ENCODE peak calls at places on chromosomes 6 and 20, in seven cellular contexts. One of them, this sample, is unnamed.

GRCh38 chr20:45945678-45946148 is 11.2 kb downstream of the PCIF1 start:
- DNase-seq in tibial nerve: no peak
- DNase-seq in IMR-90: peak
- DNase-seq in uterus: no peak
- DNase-seq in heart left ventricle: no peak
- DNase-seq in prostate gland: no peak
- DNase-seq in transverse colon: no peak
- DNase-seq in this sample: peak

GRCh38 chr6:111793711-111794111 is 79.5 kb downstream of the FYN start:
- DNase-seq in IMR-90: no peak
- DNase-seq in heart left ventricle: no peak
- DNase-seq in tibial nerve: no peak
- DNase-seq in transverse colon: peak
- DNase-seq in uterus: no peak
- DNase-seq in prostate gland: no peak
- DNase-seq in this sample: no peak

GRCh38 chr20:8756410-8756809 is 312.5 kb upstream of the PLCB4 start:
- DNase-seq in transverse colon: no peak
- DNase-seq in uterus: no peak
- DNase-seq in tibial nerve: no peak
- DNase-seq in prostate gland: no peak
- DNase-seq in IMR-90: peak
- DNase-seq in heart left ventricle: no peak
- DNase-seq in this sample: no peak

GRCh38 chr6:140572129-140572528 is 1197.7 kb upstream of the CITED2 start:
- DNase-seq in prostate gland: no peak
- DNase-seq in tibial nerve: no peak
- DNase-seq in heart left ventricle: no peak
- DNase-seq in IMR-90: peak
- DNase-seq in transverse colon: no peak
- DNase-seq in uterus: no peak
- DNase-seq in this sample: no peak

GRCh38 chr6:160919713-160920112 is 71.9 kb upstream of the MAP3K4 start:
- DNase-seq in tibial nerve: no peak
- DNase-seq in uterus: no peak
- DNase-seq in transverse colon: no peak
- DNase-seq in prostate gland: no peak
- DNase-seq in heart left ventricle: no peak
- DNase-seq in IMR-90: peak
- DNase-seq in this sample: no peak

GRCh38 chr6:1609662-1610496 is at the start of gene FOXC1:
- DNase-seq in IMR-90: peak
- DNase-seq in tibial nerve: peak
- DNase-seq in heart left ventricle: peak
- DNase-seq in uterus: peak
- DNase-seq in prostate gland: peak
- DNase-seq in transverse colon: peak
- DNase-seq in this sample: peak

GRCh38 chr6:38493929-38494547 is 145.7 kb downstream of the BTBD9 start:
- DNase-seq in tibial nerve: peak
- DNase-seq in transverse colon: peak
- DNase-seq in IMR-90: peak
- DNase-seq in uterus: peak
- DNase-seq in prostate gland: peak
- DNase-seq in heart left ventricle: peak
- DNase-seq in this sample: peak

GRCh38 chr6:156933201-156934053 is 156.2 kb downstream of the ARID1B start:
- DNase-seq in IMR-90: no peak
- DNase-seq in heart left ventricle: no peak
- DNase-seq in tibial nerve: no peak
- DNase-seq in uterus: no peak
- DNase-seq in transverse colon: peak
- DNase-seq in prostate gland: peak
- DNase-seq in this sample: no peak

GRCh38 chr6:50791900-50792508 is 26.7 kb upstream of the TFAP2B start:
- DNase-seq in uterus: no peak
- DNase-seq in transverse colon: no peak
- DNase-seq in tibial nerve: no peak
- DNase-seq in heart left ventricle: no peak
- DNase-seq in IMR-90: peak
- DNase-seq in prostate gland: no peak
- DNase-seq in this sample: no peak

GRCh38 chr6:22709804-22710203 is 140.4 kb downstream of the HDGFL1 start:
- DNase-seq in prostate gland: no peak
- DNase-seq in uterus: peak
- DNase-seq in heart left ventricle: no peak
- DNase-seq in IMR-90: peak
- DNase-seq in transverse colon: no peak
- DNase-seq in tibial nerve: no peak
- DNase-seq in this sample: no peak

GRCh38 chr20:3560578-3560977 is 89.8 kb downstream of the ATRN start:
- DNase-seq in prostate gland: no peak
- DNase-seq in uterus: no peak
- DNase-seq in heart left ventricle: no peak
- DNase-seq in transverse colon: no peak
- DNase-seq in tibial nerve: no peak
- DNase-seq in IMR-90: peak
- DNase-seq in this sample: no peak

GRCh38 chr6:570812-571211 is 86.1 kb downstream of the HUS1B start:
- DNase-seq in prostate gland: no peak
- DNase-seq in transverse colon: no peak
- DNase-seq in uterus: no peak
- DNase-seq in heart left ventricle: no peak
- DNase-seq in IMR-90: no peak
- DNase-seq in tibial nerve: no peak
- DNase-seq in this sample: no peak

GRCh38 chr6:37725967-37726366 is 28.3 kb upstream of the MDGA1 start:
- DNase-seq in prostate gland: no peak
- DNase-seq in IMR-90: peak
- DNase-seq in heart left ventricle: no peak
- DNase-seq in uterus: no peak
- DNase-seq in tibial nerve: no peak
- DNase-seq in transverse colon: no peak
- DNase-seq in this sample: no peak

GRCh38 chr6:122663981-122664380 is 53.8 kb downstream of the PKIB start:
- DNase-seq in IMR-90: no peak
- DNase-seq in transverse colon: no peak
- DNase-seq in prostate gland: no peak
- DNase-seq in tibial nerve: no peak
- DNase-seq in heart left ventricle: no peak
- DNase-seq in uterus: no peak
- DNase-seq in this sample: no peak

GRCh38 chr6:139131736-139132285 is 3.1 kb upstream of the HECA start:
- DNase-seq in uterus: no peak
- DNase-seq in tibial nerve: no peak
- DNase-seq in transverse colon: no peak
- DNase-seq in heart left ventricle: no peak
- DNase-seq in prostate gland: no peak
- DNase-seq in IMR-90: no peak
- DNase-seq in this sample: no peak

GRCh38 chr6:56752009-56752408 is 109.3 kb upstream of the DST start:
- DNase-seq in transverse colon: no peak
- DNase-seq in heart left ventricle: no peak
- DNase-seq in IMR-90: peak
- DNase-seq in uterus: no peak
- DNase-seq in tibial nerve: no peak
- DNase-seq in prostate gland: no peak
- DNase-seq in this sample: no peak

GRCh38 chr6:128954308-128955043 is 71.5 kb downstream of the LAMA2 start:
- DNase-seq in IMR-90: no peak
- DNase-seq in transverse colon: no peak
- DNase-seq in tibial nerve: no peak
- DNase-seq in heart left ventricle: no peak
- DNase-seq in uterus: no peak
- DNase-seq in prostate gland: no peak
- DNase-seq in this sample: no peak

GRCh38 chr20:37803476-37804307 is 99.2 kb upstream of the VSTM2L start:
- DNase-seq in tibial nerve: no peak
- DNase-seq in prostate gland: no peak
- DNase-seq in IMR-90: no peak
- DNase-seq in heart left ventricle: no peak
- DNase-seq in uterus: no peak
- DNase-seq in transverse colon: no peak
- DNase-seq in this sample: no peak

GRCh38 chr20:47188540-47188939 is 168.0 kb downstream of the ZMYND8 start:
- DNase-seq in prostate gland: no peak
- DNase-seq in transverse colon: no peak
- DNase-seq in tibial nerve: no peak
- DNase-seq in heart left ventricle: no peak
- DNase-seq in uterus: no peak
- DNase-seq in IMR-90: no peak
- DNase-seq in this sample: no peak

GRCh38 chr6:110053395-110054240 is 75.5 kb downstream of the GPR6 start:
- DNase-seq in heart left ventricle: peak
- DNase-seq in IMR-90: peak
- DNase-seq in tibial nerve: no peak
- DNase-seq in uterus: no peak
- DNase-seq in transverse colon: no peak
- DNase-seq in prostate gland: no peak
- DNase-seq in this sample: no peak

GRCh38 chr6:143099647-143100046 is 39.0 kb downstream of the AIG1 start:
- DNase-seq in tibial nerve: no peak
- DNase-seq in prostate gland: no peak
- DNase-seq in heart left ventricle: no peak
- DNase-seq in transverse colon: no peak
- DNase-seq in uterus: no peak
- DNase-seq in IMR-90: no peak
- DNase-seq in this sample: no peak

GRCh38 chr6:52498538-52499017 is 78.3 kb downstream of the TRAM2 start:
- DNase-seq in IMR-90: no peak
- DNase-seq in heart left ventricle: no peak
- DNase-seq in tibial nerve: no peak
- DNase-seq in prostate gland: no peak
- DNase-seq in transverse colon: peak
- DNase-seq in uterus: no peak
- DNase-seq in this sample: no peak

GRCh38 chr6:144613859-144614258 is 328.7 kb downstream of the UTRN start:
- DNase-seq in prostate gland: no peak
- DNase-seq in uterus: no peak
- DNase-seq in tibial nerve: no peak
- DNase-seq in heart left ventricle: no peak
- DNase-seq in transverse colon: no peak
- DNase-seq in IMR-90: peak
- DNase-seq in this sample: no peak

GRCh38 chr6:42781546-42781810 is 374 bp upstream of the BICRAL start:
- DNase-seq in tibial nerve: no peak
- DNase-seq in uterus: no peak
- DNase-seq in IMR-90: peak
- DNase-seq in prostate gland: no peak
- DNase-seq in heart left ventricle: no peak
- DNase-seq in transverse colon: no peak
- DNase-seq in this sample: no peak

GRCh38 chr6:150299873-150300485 is 68.8 kb upstream of the IYD start:
- DNase-seq in transverse colon: no peak
- DNase-seq in IMR-90: no peak
- DNase-seq in prostate gland: no peak
- DNase-seq in tibial nerve: no peak
- DNase-seq in heart left ventricle: no peak
- DNase-seq in uterus: no peak
- DNase-seq in this sample: no peak
- TF ChIP-seq POLR2A in transverse colon: no peak
- TF ChIP-seq POLR2A in IMR-90: no peak
- TF ChIP-seq POLR2A in prostate gland: no peak
- TF ChIP-seq POLR2A in tibial nerve: no peak
- TF ChIP-seq POLR2A in heart left ventricle: no peak
- TF ChIP-seq POLR2A in uterus: no peak
- TF ChIP-seq POLR2A in this sample: no peak

GRCh38 chr20:62900692-62901584 is 25.4 kb downstream of the DIDO1 start:
- DNase-seq in heart left ventricle: no peak
- DNase-seq in transverse colon: peak
- DNase-seq in prostate gland: peak
- DNase-seq in uterus: no peak
- DNase-seq in IMR-90: no peak
- DNase-seq in tibial nerve: no peak
- DNase-seq in this sample: no peak
- TF ChIP-seq CTCF in heart left ventricle: no peak
- TF ChIP-seq CTCF in transverse colon: no peak
- TF ChIP-seq CTCF in prostate gland: peak
- TF ChIP-seq CTCF in uterus: no peak
- TF ChIP-seq CTCF in IMR-90: peak
- TF ChIP-seq CTCF in tibial nerve: no peak
- TF ChIP-seq CTCF in this sample: no peak

GRCh38 chr6:31741815-31742214 is 2.0 kb downstream of the MSH5 start:
- DNase-seq in transverse colon: no peak
- DNase-seq in tibial nerve: no peak
- DNase-seq in prostate gland: no peak
- DNase-seq in IMR-90: no peak
- DNase-seq in uterus: no peak
- DNase-seq in heart left ventricle: no peak
- DNase-seq in this sample: no peak
- H3K4me3 ChIP-seq in transverse colon: no peak
- H3K4me3 ChIP-seq in tibial nerve: no peak
- H3K4me3 ChIP-seq in prostate gland: no peak
- H3K4me3 ChIP-seq in IMR-90: no peak
- H3K4me3 ChIP-seq in uterus: no peak
- H3K4me3 ChIP-seq in heart left ventricle: no peak
- H3K4me3 ChIP-seq in this sample: no peak

GRCh38 chr20:49290608-49291191 is 12.8 kb upstream of the ZNFX1 start:
- DNase-seq in transverse colon: no peak
- DNase-seq in heart left ventricle: no peak
- DNase-seq in IMR-90: no peak
- DNase-seq in prostate gland: no peak
- DNase-seq in tibial nerve: no peak
- DNase-seq in uterus: no peak
- DNase-seq in this sample: no peak
- TF ChIP-seq POLR2A in transverse colon: no peak
- TF ChIP-seq POLR2A in heart left ventricle: no peak
- TF ChIP-seq POLR2A in IMR-90: no peak
- TF ChIP-seq POLR2A in prostate gland: no peak
- TF ChIP-seq POLR2A in tibial nerve: no peak
- TF ChIP-seq POLR2A in uterus: no peak
- TF ChIP-seq POLR2A in this sample: no peak

This sample was measured in lower leg skin.